ENCODE peak calls at places on chromosomes 2 and 18, in five cellular contexts. S is prostate gland, L is astrocyte, C is GM12865, F is OCI-LY7. W is an unnamed sample.
A peak's percentile ranks its signal among the peaks of the same experiment; 100 is the strongest.

GRCh38 chr2:177645241-177645640 is 252.7 kb downstream of the AGPS start:
- DNase-seq in S (no peak), L (no peak), C (no peak), F (no peak), W (no peak)

GRCh38 chr2:158539176-158539895 is 82.6 kb downstream of the PKP4 start:
- DNase-seq in S (peak; percentile 77), L (peak; percentile 82), C (no peak), F (no peak), W (peak; percentile 81)

GRCh38 chr2:201074996-201075395 is 3.2 kb downstream of the NDUFB3 start:
- DNase-seq in S (no peak), L (no peak), C (no peak), F (no peak), W (no peak)

GRCh38 chr2:32564417-32565035 is 63.3 kb upstream of the TTC27 start:
- DNase-seq in S (no peak), L (peak; percentile 21), C (no peak), F (no peak), W (no peak)

GRCh38 chr2:83365476-83365875 is 1093.6 kb downstream of the SUCLG1 start:
- DNase-seq in S (no peak), L (no peak), C (no peak), F (no peak), W (no peak)

GRCh38 chr2:74138219-74138951 is 9.3 kb downstream of the BOLA3 start:
- DNase-seq in S (no peak), L (no peak), C (no peak), F (no peak), W (no peak)

GRCh38 chr2:226087505-226088365 is 688.2 kb downstream of the NYAP2 start:
- DNase-seq in S (no peak), L (no peak), C (no peak), F (no peak), W (no peak)

GRCh38 chr2:226478121-226478809 is 321.4 kb downstream of the IRS1 start:
- DNase-seq in S (no peak), L (peak; percentile 96), C (no peak), F (no peak), W (peak; percentile 82)

GRCh38 chr2:237682901-237683670 is 55.7 kb downstream of the LRRFIP1 start:
- DNase-seq in S (no peak), L (no peak), C (no peak), F (no peak), W (no peak)

GRCh38 chr2:95669441-95669994 is 77.7 kb downstream of the TRIM43 start:
- DNase-seq in S (no peak), L (no peak), C (no peak), F (peak; percentile 7), W (no peak)

GRCh38 chr2:239120664-239121063 is 272.8 kb downstream of the TWIST2 start:
- DNase-seq in S (no peak), L (no peak), C (no peak), F (no peak), W (no peak)

GRCh38 chr2:179900655-179901054 is 39.2 kb upstream of the ZNF385B start:
- DNase-seq in S (no peak), L (no peak), C (no peak), F (no peak), W (peak; percentile 12)

GRCh38 chr2:108927936-108928659 is 60.9 kb downstream of the EDAR start:
- DNase-seq in S (peak; percentile 50), L (peak; percentile 25), C (peak; percentile 41), F (peak; percentile 32), W (peak; percentile 33)

DNA sequence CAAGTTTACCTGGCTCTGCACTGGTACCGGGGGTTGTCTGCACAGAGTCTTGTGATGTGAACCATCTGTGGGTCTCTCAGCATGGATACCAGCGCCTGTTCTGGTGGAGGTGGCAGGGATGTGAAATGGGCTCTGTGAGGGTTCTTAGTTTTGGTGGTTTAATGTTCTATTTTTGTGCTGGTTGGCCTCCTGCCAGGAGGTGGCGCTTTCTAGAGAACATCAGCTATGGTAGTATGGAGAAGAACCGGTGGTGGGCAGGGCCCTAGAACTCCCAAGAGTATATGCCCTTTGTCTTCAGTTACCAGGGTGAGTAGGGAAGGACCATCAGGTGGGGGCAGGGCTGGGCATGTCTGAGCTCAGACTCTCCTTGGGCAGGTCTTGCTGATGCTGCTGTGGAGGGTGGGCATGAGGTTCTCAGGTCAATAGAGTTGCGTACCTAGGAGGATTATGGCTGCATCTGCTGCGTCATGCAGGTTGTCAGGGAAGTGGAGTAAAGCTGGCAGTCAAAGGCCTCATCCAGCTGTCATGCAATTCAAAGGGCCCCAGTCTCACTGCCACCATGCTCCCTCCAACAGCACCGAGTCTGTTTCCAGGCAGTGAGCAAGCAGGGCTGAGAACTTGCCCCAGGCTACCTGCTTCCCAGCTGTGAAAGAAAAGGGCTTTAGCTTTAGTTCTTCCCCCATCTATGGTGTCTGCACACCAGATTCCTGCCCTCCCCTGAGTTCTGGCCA is 278.0 kb downstream of the METTL4 start:
- DNase-seq in S (no peak), L (no peak), C (peak; percentile 9), F (peak; percentile 51), W (no peak)
- TF ChIP-seq CTCF in S (no peak), L (no peak), C (peak; percentile 12), F (peak; percentile 72), W (no peak)

GRCh38 chr2:132701810-132702209 is 31.8 kb upstream of the LYPD1 start:
- DNase-seq in S (no peak), L (peak; percentile 74), C (no peak), F (no peak), W (no peak)

GRCh38 chr2:132703396-132703795 is 33.4 kb upstream of the LYPD1 start:
- DNase-seq in S (no peak), L (peak; percentile 62), C (no peak), F (no peak), W (no peak)
- H3K4me3 ChIP-seq in S (no peak overlapping the region), L (no peak overlapping the region), C (no peak overlapping the region), F (no peak overlapping the region), W (no peak overlapping the region)

DNA sequence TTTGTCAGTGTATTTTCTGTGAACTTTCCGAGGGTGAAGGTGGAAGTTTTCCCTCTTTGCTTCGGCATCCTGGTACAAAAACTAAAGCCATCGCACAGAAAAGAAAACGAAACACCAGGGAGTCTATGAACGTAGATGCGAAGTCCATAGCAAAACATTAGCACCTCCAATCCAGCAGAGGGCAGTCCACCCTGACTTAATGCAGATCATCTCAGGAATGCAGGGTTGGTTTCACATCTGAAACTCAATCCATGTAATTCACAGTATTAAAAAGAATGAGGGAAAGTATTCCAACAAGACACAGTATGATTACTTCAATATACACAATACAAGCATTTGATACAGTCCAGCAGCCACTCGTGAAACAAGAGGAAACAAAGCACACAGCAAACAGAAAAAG is 70.8 kb downstream of the RTP5 start:
- DNase-seq in S (no peak), L (no peak), C (no peak), F (peak; percentile 19), W (no peak)
- TF ChIP-seq CTCF in S (no peak), L (peak; percentile 21), C (peak; percentile 35), F (peak; percentile 81), W (peak; percentile 46)

DNA sequence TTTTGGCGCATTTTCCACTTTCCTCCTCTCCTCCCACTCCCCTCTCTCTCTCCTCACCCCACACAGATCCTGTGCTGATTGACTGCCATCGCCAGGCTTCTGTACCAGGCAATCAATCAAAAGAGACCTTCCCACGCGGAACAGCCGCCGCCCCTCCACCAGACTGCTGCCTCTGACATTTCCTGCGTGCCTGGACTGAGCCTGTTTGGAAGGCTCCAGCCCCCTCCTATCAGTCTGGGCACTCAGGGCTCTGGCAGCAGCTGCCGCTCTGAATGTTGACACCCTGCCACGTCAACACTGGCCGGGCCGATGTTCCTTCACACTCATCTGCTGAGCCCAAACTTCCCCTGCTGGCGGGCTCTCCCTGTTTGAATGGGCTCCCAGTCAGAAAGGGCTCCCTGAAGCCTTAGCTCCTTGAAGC is 467.7 kb downstream of the EPHA4 start:
- DNase-seq in S (peak; percentile 40), L (peak; percentile 61), C (peak; percentile 37), F (no peak), W (no peak)
- H3K4me3 ChIP-seq in S (no peak overlapping the region), L (no peak overlapping the region), C (no peak overlapping the region), F (no peak overlapping the region), W (no peak overlapping the region)

GRCh38 chr2:68901199-68901515 is 30.0 kb upstream of the BMP10 start:
- DNase-seq in S (no peak), L (no peak), C (peak; percentile 52), F (peak; percentile 20), W (no peak)
- TF ChIP-seq CTCF in S (no peak), L (peak; percentile 33), C (peak; percentile 58), F (peak; percentile 51), W (peak; percentile 38)